ENCODE peak calls at places on chromosomes 2 and 18, in six cellular contexts. One of them, this sample, is unnamed.

GRCh38 chr2:72794572-72794971 is 31.3 kb downstream of the EXOC6B start:
- DNase-seq in progenitor cell of endocrine pancreas: no peak
- DNase-seq in NCI-H460: no peak
- DNase-seq in CD4-positive, alpha-beta T cell: no peak
- DNase-seq in keratinocyte: no peak
- DNase-seq in iris pigment epithelial cell: peak
- DNase-seq in this sample: no peak

GRCh38 chr18:27825735-27826477 is 351.0 kb downstream of the CDH2 start:
- DNase-seq in progenitor cell of endocrine pancreas: no peak
- DNase-seq in NCI-H460: no peak
- DNase-seq in CD4-positive, alpha-beta T cell: no peak
- DNase-seq in keratinocyte: no peak
- DNase-seq in iris pigment epithelial cell: no peak
- DNase-seq in this sample: no peak

GRCh38 chr18:59021500-59021899 is 118.2 kb upstream of the SEC11C start:
- DNase-seq in progenitor cell of endocrine pancreas: no peak
- DNase-seq in NCI-H460: no peak
- DNase-seq in CD4-positive, alpha-beta T cell: no peak
- DNase-seq in keratinocyte: no peak
- DNase-seq in iris pigment epithelial cell: no peak
- DNase-seq in this sample: no peak

GRCh38 chr2:55014962-55015939 is 35.0 kb downstream of the RTN4 start:
- DNase-seq in progenitor cell of endocrine pancreas: peak
- DNase-seq in NCI-H460: peak
- DNase-seq in CD4-positive, alpha-beta T cell: peak
- DNase-seq in keratinocyte: no peak
- DNase-seq in iris pigment epithelial cell: peak
- DNase-seq in this sample: peak

GRCh38 chr2:164841719-164842623 is at the start of gene COBLL1:
- DNase-seq in progenitor cell of endocrine pancreas: peak
- DNase-seq in NCI-H460: peak
- DNase-seq in CD4-positive, alpha-beta T cell: no peak
- DNase-seq in keratinocyte: no peak
- DNase-seq in iris pigment epithelial cell: peak
- DNase-seq in this sample: peak

GRCh38 chr18:54127759-54128378 is 96.6 kb downstream of the MBD2 start:
- DNase-seq in progenitor cell of endocrine pancreas: no peak
- DNase-seq in NCI-H460: peak
- DNase-seq in CD4-positive, alpha-beta T cell: no peak
- DNase-seq in keratinocyte: no peak
- DNase-seq in iris pigment epithelial cell: peak
- DNase-seq in this sample: peak

GRCh38 chr2:146031158-146031557 is 1511.2 kb upstream of the ZEB2 start:
- DNase-seq in progenitor cell of endocrine pancreas: no peak
- DNase-seq in NCI-H460: peak
- DNase-seq in CD4-positive, alpha-beta T cell: no peak
- DNase-seq in keratinocyte: no peak
- DNase-seq in iris pigment epithelial cell: no peak
- DNase-seq in this sample: no peak

GRCh38 chr18:57141208-57142129 is 5.4 kb upstream of the BOD1L2 start:
- DNase-seq in progenitor cell of endocrine pancreas: no peak
- DNase-seq in NCI-H460: no peak
- DNase-seq in CD4-positive, alpha-beta T cell: no peak
- DNase-seq in keratinocyte: no peak
- DNase-seq in iris pigment epithelial cell: no peak
- DNase-seq in this sample: no peak

GRCh38 chr2:66561645-66562336 is 126.9 kb downstream of the MEIS1 start:
- DNase-seq in progenitor cell of endocrine pancreas: no peak
- DNase-seq in NCI-H460: no peak
- DNase-seq in CD4-positive, alpha-beta T cell: no peak
- DNase-seq in keratinocyte: no peak
- DNase-seq in iris pigment epithelial cell: no peak
- DNase-seq in this sample: no peak

GRCh38 chr2:232328516-232329460 is 49.8 kb upstream of the ALPP start:
- DNase-seq in progenitor cell of endocrine pancreas: no peak
- DNase-seq in NCI-H460: no peak
- DNase-seq in CD4-positive, alpha-beta T cell: no peak
- DNase-seq in keratinocyte: no peak
- DNase-seq in iris pigment epithelial cell: no peak
- DNase-seq in this sample: peak

GRCh38 chr2:9112079-9112721 is 94.4 kb upstream of the ASAP2 start:
- DNase-seq in progenitor cell of endocrine pancreas: no peak
- DNase-seq in NCI-H460: no peak
- DNase-seq in CD4-positive, alpha-beta T cell: no peak
- DNase-seq in keratinocyte: peak
- DNase-seq in iris pigment epithelial cell: peak
- DNase-seq in this sample: peak

GRCh38 chr2:101540518-101540917 is 65.6 kb upstream of the RFX8 start:
- DNase-seq in progenitor cell of endocrine pancreas: no peak
- DNase-seq in NCI-H460: no peak
- DNase-seq in CD4-positive, alpha-beta T cell: no peak
- DNase-seq in keratinocyte: no peak
- DNase-seq in iris pigment epithelial cell: peak
- DNase-seq in this sample: no peak

GRCh38 chr2:150046211-150046610 is 441.3 kb downstream of the RND3 start:
- DNase-seq in progenitor cell of endocrine pancreas: no peak
- DNase-seq in NCI-H460: no peak
- DNase-seq in CD4-positive, alpha-beta T cell: no peak
- DNase-seq in keratinocyte: no peak
- DNase-seq in iris pigment epithelial cell: peak
- DNase-seq in this sample: peak

GRCh38 chr2:36461039-36461681 is 105.6 kb downstream of the CRIM1 start:
- DNase-seq in progenitor cell of endocrine pancreas: no peak
- DNase-seq in NCI-H460: no peak
- DNase-seq in CD4-positive, alpha-beta T cell: no peak
- DNase-seq in keratinocyte: peak
- DNase-seq in iris pigment epithelial cell: peak
- DNase-seq in this sample: no peak

GRCh38 chr2:67649331-67650071 is 252.4 kb downstream of the ETAA1 start:
- DNase-seq in progenitor cell of endocrine pancreas: no peak
- DNase-seq in NCI-H460: no peak
- DNase-seq in CD4-positive, alpha-beta T cell: no peak
- DNase-seq in keratinocyte: no peak
- DNase-seq in iris pigment epithelial cell: no peak
- DNase-seq in this sample: no peak

GRCh38 chr18:39655341-39655740 is 2089.7 kb upstream of the CELF4 start:
- DNase-seq in progenitor cell of endocrine pancreas: no peak
- DNase-seq in NCI-H460: peak
- DNase-seq in CD4-positive, alpha-beta T cell: no peak
- DNase-seq in keratinocyte: peak
- DNase-seq in iris pigment epithelial cell: no peak
- DNase-seq in this sample: no peak

GRCh38 chr2:206696910-206697309 is 21.3 kb downstream of the DYTN start:
- DNase-seq in progenitor cell of endocrine pancreas: no peak
- DNase-seq in NCI-H460: no peak
- DNase-seq in CD4-positive, alpha-beta T cell: no peak
- DNase-seq in keratinocyte: no peak
- DNase-seq in iris pigment epithelial cell: peak
- DNase-seq in this sample: no peak

GRCh38 chr2:207434903-207435302 is 94.9 kb upstream of the CREB1 start:
- DNase-seq in progenitor cell of endocrine pancreas: no peak
- DNase-seq in NCI-H460: no peak
- DNase-seq in CD4-positive, alpha-beta T cell: no peak
- DNase-seq in keratinocyte: no peak
- DNase-seq in iris pigment epithelial cell: no peak
- DNase-seq in this sample: no peak

GRCh38 chr18:65091737-65092329 is 659.0 kb upstream of the CDH7 start:
- DNase-seq in progenitor cell of endocrine pancreas: no peak
- DNase-seq in NCI-H460: peak
- DNase-seq in CD4-positive, alpha-beta T cell: no peak
- DNase-seq in keratinocyte: no peak
- DNase-seq in iris pigment epithelial cell: peak
- DNase-seq in this sample: no peak

GRCh38 chr2:221492606-221493005 is 79.5 kb downstream of the EPHA4 start:
- DNase-seq in progenitor cell of endocrine pancreas: no peak
- DNase-seq in NCI-H460: no peak
- DNase-seq in CD4-positive, alpha-beta T cell: no peak
- DNase-seq in keratinocyte: no peak
- DNase-seq in iris pigment epithelial cell: peak
- DNase-seq in this sample: no peak

GRCh38 chr2:173872714-173873113 is 92.5 kb downstream of the SP3 start:
- DNase-seq in progenitor cell of endocrine pancreas: no peak
- DNase-seq in NCI-H460: no peak
- DNase-seq in CD4-positive, alpha-beta T cell: no peak
- DNase-seq in keratinocyte: no peak
- DNase-seq in iris pigment epithelial cell: no peak
- DNase-seq in this sample: peak

GRCh38 chr2:65021709-65022108 is 32.5 kb downstream of the SLC1A4 start:
- DNase-seq in progenitor cell of endocrine pancreas: no peak
- DNase-seq in NCI-H460: no peak
- DNase-seq in CD4-positive, alpha-beta T cell: no peak
- DNase-seq in keratinocyte: no peak
- DNase-seq in iris pigment epithelial cell: no peak
- DNase-seq in this sample: peak

GRCh38 chr2:71798266-71799012 is 345.1 kb downstream of the DYSF start:
- DNase-seq in progenitor cell of endocrine pancreas: peak
- DNase-seq in NCI-H460: peak
- DNase-seq in CD4-positive, alpha-beta T cell: no peak
- DNase-seq in keratinocyte: peak
- DNase-seq in iris pigment epithelial cell: peak
- DNase-seq in this sample: peak

GRCh38 chr2:20755132-20755800 is 67.6 kb downstream of the LDAH start:
- DNase-seq in progenitor cell of endocrine pancreas: no peak
- DNase-seq in NCI-H460: no peak
- DNase-seq in CD4-positive, alpha-beta T cell: no peak
- DNase-seq in keratinocyte: no peak
- DNase-seq in iris pigment epithelial cell: peak
- DNase-seq in this sample: no peak

GRCh38 chr18:26714739-26715138 is 150.8 kb downstream of the AQP4 start:
- DNase-seq in progenitor cell of endocrine pancreas: no peak
- DNase-seq in NCI-H460: no peak
- DNase-seq in CD4-positive, alpha-beta T cell: no peak
- DNase-seq in keratinocyte: no peak
- DNase-seq in iris pigment epithelial cell: no peak
- DNase-seq in this sample: no peak

GRCh38 chr2:219706823-219707281 is 79.4 kb downstream of the SLC4A3 start:
- DNase-seq in progenitor cell of endocrine pancreas: no peak
- DNase-seq in NCI-H460: no peak
- DNase-seq in CD4-positive, alpha-beta T cell: no peak
- DNase-seq in keratinocyte: no peak
- DNase-seq in iris pigment epithelial cell: peak
- DNase-seq in this sample: peak

GRCh38 chr2:38146302-38146916 is 70.5 kb upstream of the CYP1B1 start:
- DNase-seq in progenitor cell of endocrine pancreas: no peak
- DNase-seq in NCI-H460: no peak
- DNase-seq in CD4-positive, alpha-beta T cell: no peak
- DNase-seq in keratinocyte: no peak
- DNase-seq in iris pigment epithelial cell: peak
- DNase-seq in this sample: peak

GRCh38 chr18:6327895-6328623 is 86.7 kb downstream of the L3MBTL4 start:
- DNase-seq in progenitor cell of endocrine pancreas: no peak
- DNase-seq in NCI-H460: no peak
- DNase-seq in CD4-positive, alpha-beta T cell: no peak
- DNase-seq in keratinocyte: no peak
- DNase-seq in iris pigment epithelial cell: no peak
- DNase-seq in this sample: no peak

GRCh38 chr18:57776767-57777166 is 26.3 kb downstream of the ATP8B1 start:
- DNase-seq in progenitor cell of endocrine pancreas: no peak
- DNase-seq in NCI-H460: no peak
- DNase-seq in CD4-positive, alpha-beta T cell: no peak
- DNase-seq in keratinocyte: no peak
- DNase-seq in iris pigment epithelial cell: peak
- DNase-seq in this sample: no peak

GRCh38 chr2:145623136-145623535 is 1103.2 kb upstream of the ZEB2 start:
- DNase-seq in progenitor cell of endocrine pancreas: no peak
- DNase-seq in NCI-H460: no peak
- DNase-seq in CD4-positive, alpha-beta T cell: no peak
- DNase-seq in keratinocyte: no peak
- DNase-seq in iris pigment epithelial cell: peak
- DNase-seq in this sample: no peak

GRCh38 chr2:2831656-2832055 is 500.6 kb upstream of the MYT1L start:
- DNase-seq in progenitor cell of endocrine pancreas: no peak
- DNase-seq in NCI-H460: no peak
- DNase-seq in CD4-positive, alpha-beta T cell: no peak
- DNase-seq in keratinocyte: no peak
- DNase-seq in iris pigment epithelial cell: no peak
- DNase-seq in this sample: peak

GRCh38 chr2:132547089-132547687 is 122.8 kb downstream of the LYPD1 start:
- DNase-seq in progenitor cell of endocrine pancreas: peak
- DNase-seq in NCI-H460: peak
- DNase-seq in CD4-positive, alpha-beta T cell: no peak
- DNase-seq in keratinocyte: no peak
- DNase-seq in iris pigment epithelial cell: peak
- DNase-seq in this sample: peak